ENCODE peak calls at places on chromosomes 11 and 22, in four cellular contexts. R, B, K and P are unnamed samples.
A peak's percentile ranks its signal among the peaks of the same experiment; 100 is the strongest.

GRCh38 chr11:62559204-62559603 is 12.6 kb upstream of the AHNAK start:
- DNase-seq in R (peak; percentile 18), B (no peak), K (no peak), P (no peak)

GRCh38 chr11:10322830-10323792 is 18.2 kb downstream of the ADM start:
- DNase-seq in R (peak; percentile 59), B (peak; percentile 79), K (peak; percentile 67), P (peak; percentile 83)

GRCh38 chr11:91837649-91838330 is 386.8 kb upstream of the FAT3 start:
- DNase-seq in R (no peak), B (no peak), K (no peak), P (no peak)

GRCh38 chr11:14029971-14030531 is 67.5 kb downstream of the SPON1 start:
- DNase-seq in R (no peak), K (peak; percentile 79), B (peak; percentile 67), P (peak; percentile 72)

GRCh38 chr11:15967166-15967565 is 389.2 kb downstream of the SOX6 start:
- DNase-seq in R (no peak), K (no peak), B (peak; percentile 73), P (peak; percentile 87)

GRCh38 chr11:130144721-130145327 is 14.8 kb upstream of the ST14 start:
- DNase-seq in R (peak; percentile 40), B (no peak), K (no peak), P (no peak)

GRCh38 chr11:38718049-38718448 is 2120.0 kb upstream of the RAG2 start:
- DNase-seq in K (no peak), R (peak; percentile 12), B (no peak), P (peak; percentile 34)

GRCh38 chr11:123249354-123249753 is 54.3 kb upstream of the CLMP start:
- DNase-seq in R (no peak), B (no peak), K (no peak), P (no peak)

GRCh38 chr11:12259956-12260355 is 117.4 kb upstream of the PARVA start:
- DNase-seq in B (no peak), K (no peak), R (no peak), P (no peak)

GRCh38 chr11:60763692-60764369 is 7.2 kb downstream of the MS4A15 start:
- DNase-seq in K (no peak), B (no peak), R (no peak), P (no peak)

GRCh38 chr11:86116386-86116726 is 47.5 kb upstream of the PICALM start:
- DNase-seq in R (no peak), K (no peak), B (no peak), P (peak; percentile 90)

GRCh38 chr11:72814831-72815618 is 814 bp downstream of the ATG16L2 start:
- DNase-seq in B (peak; percentile 62), R (peak; percentile 88), K (no peak), P (peak; percentile 63)

GRCh38 chr11:18770479-18771125 is 21.0 kb downstream of the PTPN5 start:
- DNase-seq in R (no peak), B (no peak), K (no peak), P (no peak)

GRCh38 chr11:119663279-119663678 is 65.7 kb downstream of the NECTIN1 start:
- DNase-seq in B (no peak), R (no peak), K (no peak), P (no peak)

GRCh38 chr11:68832476-68833176 is 9.1 kb downstream of the CPT1A start:
- DNase-seq in K (peak; percentile 56), B (peak; percentile 57), R (no peak), P (no peak)

GRCh38 chr11:36186340-36186739 is 102.9 kb downstream of the COMMD9 start:
- DNase-seq in B (no peak), R (no peak), K (no peak), P (peak; percentile 88)

GRCh38 chr11:109421981-109422590 is at the start of gene C11orf87:
- DNase-seq in K (no peak), R (peak; percentile 78), B (no peak), P (peak; percentile 18)

GRCh38 chr11:92048415-92048814 is 176.2 kb upstream of the FAT3 start:
- DNase-seq in K (no peak), B (no peak), R (no peak), P (peak; percentile 88)

GRCh38 chr11:43547411-43547718 is 133.2 kb upstream of the HSD17B12 start:
- DNase-seq in K (peak; percentile 26), R (peak; percentile 30), B (no peak), P (no peak)

GRCh38 chr22:42895087-42895486 is 38.0 kb upstream of the ARFGAP3 start:
- DNase-seq in R (no peak), K (no peak), B (no peak), P (no peak)

GRCh38 chr11:118343981-118344521 is at the start of gene CD3G:
- DNase-seq in R (no peak), B (no peak), K (peak; percentile 26), P (no peak)

GRCh38 chr22:49020314-49020713 is 807.4 kb downstream of the BRD1 start:
- DNase-seq in K (no peak), B (no peak), R (no peak), P (no peak)

GRCh38 chr22:41094036-41094435 is 1.6 kb downstream of the EP300 start:
- DNase-seq in B (peak; percentile 53), K (no peak), R (peak; percentile 54), P (peak; percentile 43)

GRCh38 chr11:108929241-108929640 is 264.4 kb downstream of the DDX10 start:
- DNase-seq in K (no peak), R (no peak), B (no peak), P (peak; percentile 95)

GRCh38 chr11:110000045-110000502 is 93.1 kb upstream of the ZC3H12C start:
- DNase-seq in R (no peak), B (no peak), K (no peak), P (peak; percentile 65)

GRCh38 chr11:59560702-59561469 is 49.5 kb downstream of the OR4D9 start:
- DNase-seq in B (peak; percentile 89), R (peak; percentile 94), K (peak; percentile 86), P (peak; percentile 91)

GRCh38 chr11:113329725-113330124 is 15.3 kb downstream of the TTC12 start:
- DNase-seq in B (no peak), K (no peak), R (no peak), P (no peak)

GRCh38 chr11:76793391-76793811 is 10.2 kb downstream of the TSKU start:
- DNase-seq in K (peak; percentile 15), B (no peak), R (peak; percentile 80), P (no peak)

GRCh38 chr11:87934182-87934581 is 241.1 kb downstream of the RAB38 start:
- DNase-seq in R (no peak), K (no peak), B (no peak), P (no peak)

GRCh38 chr11:58963551-58964075 is 24.3 kb downstream of the GLYATL1 start:
- DNase-seq in K (peak; percentile 33), B (no peak), R (peak; percentile 81), P (peak; percentile 81)

GRCh38 chr11:76077575-76078150 is 128.6 kb downstream of the WNT11 start:
- DNase-seq in K (no peak), R (no peak), B (no peak), P (no peak)

GRCh38 chr11:120756931-120757330 is 245.4 kb downstream of the GRIK4 start:
- DNase-seq in K (no peak), R (peak; percentile 28), B (no peak), P (no peak)

GRCh38 chr11:134845474-134846435 is 433.7 kb upstream of the B3GAT1 start:
- DNase-seq in B (no peak), K (no peak), R (no peak), P (no peak)

GRCh38 chr22:33038131-33038772 is 19.9 kb downstream of the SYN3 start:
- DNase-seq in B (no peak), R (peak; percentile 77), K (no peak), P (peak; percentile 32)

GRCh38 chr22:20937031-20937793 is 20.0 kb downstream of the CRKL start:
- DNase-seq in B (no peak), K (peak; percentile 80), R (no peak), P (no peak)

GRCh38 chr22:23011105-23011674 is 59.1 kb upstream of the GNAZ start:
- DNase-seq in B (no peak), K (no peak), R (no peak), P (no peak)

GRCh38 chr22:45468872-45469572 is 33.7 kb upstream of the FBLN1 start:
- DNase-seq in K (no peak), R (no peak), B (no peak), P (peak; percentile 81)

GRCh38 chr11:57322881-57323467 is 1.8 kb downstream of the TNKS1BP1 start:
- DNase-seq in R (no peak), B (no peak), K (no peak), P (peak; percentile 69)

GRCh38 chr11:57321996-57322880 is 2.5 kb downstream of the TNKS1BP1 start:
- DNase-seq in R (peak; percentile 88), B (peak; percentile 92), K (peak; percentile 88), P (peak; percentile 98)

GRCh38 chr11:57320067-57320718 is 4.6 kb downstream of the TNKS1BP1 start:
- DNase-seq in R (no peak), K (no peak), B (no peak), P (no peak)

GRCh38 chr11:57320719-57321387 is 3.9 kb downstream of the TNKS1BP1 start:
- DNase-seq in B (peak; percentile 69), K (peak; percentile 70), R (no peak), P (no peak)

GRCh38 chr11:57321388-57321995 is 3.3 kb downstream of the TNKS1BP1 start:
- DNase-seq in R (no peak), K (peak; percentile 51), B (peak; percentile 62), P (peak; percentile 35)
- H3K4me3 ChIP-seq in R (no peak overlapping the region), K (peak overlapping the region; percentile 81), B (peak overlapping the region; percentile 74), P (peak overlapping the region; percentile 94)

DNA sequence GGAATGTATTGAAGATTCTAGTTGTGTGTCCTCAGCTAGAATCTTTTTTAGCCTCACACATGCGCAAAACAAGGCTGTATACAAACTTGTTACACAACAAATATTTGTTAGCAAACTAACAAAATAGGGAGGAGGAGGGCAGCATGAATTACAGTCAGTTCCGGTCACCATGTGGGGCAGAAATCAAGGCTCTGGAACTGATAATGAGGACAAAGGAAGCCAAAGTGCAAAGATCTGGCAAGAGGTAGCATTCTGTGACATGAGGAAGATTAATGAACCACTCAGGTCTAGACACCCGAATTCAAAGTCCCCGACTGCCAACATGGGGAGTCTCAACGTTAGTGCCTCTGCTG is 1.9 kb downstream of the SUN2 start:
- DNase-seq in B (peak; percentile 34), R (no peak), K (no peak), P (no peak)
- TF ChIP-seq CTCF in B (no peak), R (no peak), K (no peak), P (no peak)

DNA sequence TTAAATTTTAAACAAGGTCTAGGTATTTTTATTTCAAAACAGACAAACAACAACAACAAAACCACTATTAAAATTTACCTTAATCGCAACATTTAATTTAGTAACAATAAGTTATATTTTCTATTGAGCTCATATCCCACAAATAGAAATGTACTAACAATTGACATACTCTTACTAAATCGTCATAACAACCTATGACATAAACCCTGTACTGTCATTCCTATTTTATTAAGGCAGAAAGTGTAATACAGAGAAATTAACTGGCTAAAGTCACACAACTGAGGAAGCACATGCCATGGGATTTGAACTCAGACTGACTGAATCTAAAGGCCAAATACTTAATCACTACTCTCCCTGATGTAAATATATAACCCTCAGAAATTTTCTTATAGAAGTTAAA is 3.0 kb downstream of the KIF18A start:
- DNase-seq in B (no peak), K (no peak), R (no peak), P (no peak)
- H3K4me3 ChIP-seq in B (no peak overlapping the region), K (no peak overlapping the region), R (no peak overlapping the region), P (no peak overlapping the region)

GRCh38 chr22:19641254-19641982 is 72.9 kb upstream of the SEPTIN5 start:
- DNase-seq in B (no peak), R (peak; percentile 81), K (no peak), P (peak; percentile 52)
- TF ChIP-seq CTCF in B (peak; percentile 19), R (peak; percentile 80), K (peak; percentile 17), P (peak; percentile 56)